ENCODE peak calls at places on chromosome 1, in ten cellular contexts. One of them, this sample, is unnamed. For H3K4me1, the result is how much of the 10 kb centered on the place peaks cover.

GRCh38 chr1:85314726-85315125 is 38.3 kb upstream of the BCL10 start:
- DNase-seq in colonic mucosa: no peak
- DNase-seq in IMR-90: peak
- DNase-seq in small intestine: no peak
- DNase-seq in heart left ventricle: no peak
- DNase-seq in CD4-positive, alpha-beta memory T cell: no peak
- DNase-seq in tibial artery: no peak
- DNase-seq in psoas muscle: no peak
- DNase-seq in right lobe of liver: no peak
- DNase-seq in tibial nerve: no peak
- DNase-seq in this sample: no peak

GRCh38 chr1:23545851-23546250 is 13.4 kb downstream of the ID3 start:
- DNase-seq in colonic mucosa: peak
- DNase-seq in IMR-90: no peak
- DNase-seq in small intestine: no peak
- DNase-seq in heart left ventricle: no peak
- DNase-seq in CD4-positive, alpha-beta memory T cell: no peak
- DNase-seq in tibial artery: no peak
- DNase-seq in psoas muscle: no peak
- DNase-seq in right lobe of liver: no peak
- DNase-seq in tibial nerve: no peak
- DNase-seq in this sample: no peak

GRCh38 chr1:47616906-47617305 is 179.1 kb downstream of the FOXD2 start:
- DNase-seq in colonic mucosa: peak
- DNase-seq in IMR-90: no peak
- DNase-seq in small intestine: no peak
- DNase-seq in heart left ventricle: no peak
- DNase-seq in CD4-positive, alpha-beta memory T cell: no peak
- DNase-seq in tibial artery: peak
- DNase-seq in psoas muscle: no peak
- DNase-seq in right lobe of liver: no peak
- DNase-seq in tibial nerve: no peak
- DNase-seq in this sample: no peak

GRCh38 chr1:175968486-175969182 is 225.2 kb upstream of the TNR start:
- DNase-seq in colonic mucosa: no peak
- DNase-seq in IMR-90: peak
- DNase-seq in small intestine: no peak
- DNase-seq in heart left ventricle: no peak
- DNase-seq in CD4-positive, alpha-beta memory T cell: no peak
- DNase-seq in tibial artery: no peak
- DNase-seq in psoas muscle: no peak
- DNase-seq in right lobe of liver: no peak
- DNase-seq in tibial nerve: no peak
- DNase-seq in this sample: no peak

GRCh38 chr1:25503551-25504426 is 39.6 kb upstream of the LDLRAP1 start:
- DNase-seq in colonic mucosa: peak
- DNase-seq in IMR-90: no peak
- DNase-seq in small intestine: peak
- DNase-seq in heart left ventricle: peak
- DNase-seq in CD4-positive, alpha-beta memory T cell: peak
- DNase-seq in tibial artery: peak
- DNase-seq in psoas muscle: peak
- DNase-seq in right lobe of liver: peak
- DNase-seq in tibial nerve: no peak
- DNase-seq in this sample: peak

GRCh38 chr1:205434738-205435137 is 12.9 kb upstream of the LEMD1 start:
- DNase-seq in colonic mucosa: no peak
- DNase-seq in IMR-90: no peak
- DNase-seq in small intestine: peak
- DNase-seq in heart left ventricle: no peak
- DNase-seq in CD4-positive, alpha-beta memory T cell: no peak
- DNase-seq in tibial artery: no peak
- DNase-seq in psoas muscle: no peak
- DNase-seq in right lobe of liver: no peak
- DNase-seq in tibial nerve: no peak
- DNase-seq in this sample: no peak

GRCh38 chr1:202144510-202145324 is at the start of gene ARL8A:
- DNase-seq in colonic mucosa: peak
- DNase-seq in IMR-90: peak
- DNase-seq in small intestine: peak
- DNase-seq in heart left ventricle: peak
- DNase-seq in CD4-positive, alpha-beta memory T cell: peak
- DNase-seq in tibial artery: peak
- DNase-seq in psoas muscle: peak
- DNase-seq in right lobe of liver: peak
- DNase-seq in tibial nerve: peak
- DNase-seq in this sample: peak

GRCh38 chr1:34645919-34646318 is 108.9 kb upstream of the GJB5 start:
- DNase-seq in colonic mucosa: no peak
- DNase-seq in IMR-90: no peak
- DNase-seq in small intestine: no peak
- DNase-seq in heart left ventricle: no peak
- DNase-seq in CD4-positive, alpha-beta memory T cell: no peak
- DNase-seq in tibial artery: no peak
- DNase-seq in psoas muscle: no peak
- DNase-seq in right lobe of liver: no peak
- DNase-seq in tibial nerve: no peak
- DNase-seq in this sample: no peak

GRCh38 chr1:206905295-206906164 is 8.3 kb downstream of the IL24 start:
- DNase-seq in colonic mucosa: no peak
- DNase-seq in IMR-90: peak
- DNase-seq in small intestine: no peak
- DNase-seq in heart left ventricle: no peak
- DNase-seq in CD4-positive, alpha-beta memory T cell: no peak
- DNase-seq in tibial artery: peak
- DNase-seq in psoas muscle: no peak
- DNase-seq in right lobe of liver: no peak
- DNase-seq in tibial nerve: no peak
- DNase-seq in this sample: no peak

GRCh38 chr1:28526886-28527285 is 21.0 kb downstream of the RCC1 start:
- DNase-seq in colonic mucosa: no peak
- DNase-seq in IMR-90: no peak
- DNase-seq in small intestine: no peak
- DNase-seq in heart left ventricle: no peak
- DNase-seq in CD4-positive, alpha-beta memory T cell: no peak
- DNase-seq in tibial artery: no peak
- DNase-seq in psoas muscle: no peak
- DNase-seq in right lobe of liver: no peak
- DNase-seq in tibial nerve: no peak
- DNase-seq in this sample: no peak

GRCh38 chr1:228143480-228144212 is 3.6 kb downstream of the GUK1 start:
- DNase-seq in colonic mucosa: no peak
- DNase-seq in IMR-90: no peak
- DNase-seq in small intestine: no peak
- DNase-seq in heart left ventricle: no peak
- DNase-seq in CD4-positive, alpha-beta memory T cell: no peak
- DNase-seq in tibial artery: no peak
- DNase-seq in psoas muscle: no peak
- DNase-seq in right lobe of liver: peak
- DNase-seq in tibial nerve: no peak
- DNase-seq in this sample: no peak

GRCh38 chr1:228141082-228141870 is 1.2 kb downstream of the GUK1 start:
- DNase-seq in colonic mucosa: peak
- DNase-seq in IMR-90: peak
- DNase-seq in small intestine: peak
- DNase-seq in heart left ventricle: peak
- DNase-seq in CD4-positive, alpha-beta memory T cell: peak
- DNase-seq in tibial artery: peak
- DNase-seq in psoas muscle: peak
- DNase-seq in right lobe of liver: peak
- DNase-seq in tibial nerve: peak
- DNase-seq in this sample: peak

GRCh38 chr1:228144213-228145049 is 4.4 kb downstream of the GUK1 start:
- DNase-seq in colonic mucosa: no peak
- DNase-seq in IMR-90: no peak
- DNase-seq in small intestine: no peak
- DNase-seq in heart left ventricle: no peak
- DNase-seq in CD4-positive, alpha-beta memory T cell: no peak
- DNase-seq in tibial artery: no peak
- DNase-seq in psoas muscle: no peak
- DNase-seq in right lobe of liver: peak
- DNase-seq in tibial nerve: no peak
- DNase-seq in this sample: no peak

GRCh38 chr1:228141871-228142615 is 2.0 kb downstream of the GUK1 start:
- DNase-seq in colonic mucosa: no peak
- DNase-seq in IMR-90: peak
- DNase-seq in small intestine: peak
- DNase-seq in heart left ventricle: peak
- DNase-seq in CD4-positive, alpha-beta memory T cell: no peak
- DNase-seq in tibial artery: peak
- DNase-seq in psoas muscle: no peak
- DNase-seq in right lobe of liver: peak
- DNase-seq in tibial nerve: no peak
- DNase-seq in this sample: no peak

GRCh38 chr1:228142616-228143203 is 2.6 kb downstream of the GUK1 start:
- DNase-seq in colonic mucosa: no peak
- DNase-seq in IMR-90: no peak
- DNase-seq in small intestine: no peak
- DNase-seq in heart left ventricle: no peak
- DNase-seq in CD4-positive, alpha-beta memory T cell: no peak
- DNase-seq in tibial artery: no peak
- DNase-seq in psoas muscle: no peak
- DNase-seq in right lobe of liver: no peak
- DNase-seq in tibial nerve: no peak
- DNase-seq in this sample: no peak
- H3K4me1 ChIP-seq in colonic mucosa: under half
- H3K4me1 ChIP-seq in IMR-90: under half
- H3K4me1 ChIP-seq in small intestine: under half
- H3K4me1 ChIP-seq in heart left ventricle: under half
- H3K4me1 ChIP-seq in CD4-positive, alpha-beta memory T cell: half or more
- H3K4me1 ChIP-seq in tibial artery: half or more
- H3K4me1 ChIP-seq in psoas muscle: under half
- H3K4me1 ChIP-seq in right lobe of liver: under half
- H3K4me1 ChIP-seq in tibial nerve: under half
- H3K4me1 ChIP-seq in this sample: half or more

DNA sequence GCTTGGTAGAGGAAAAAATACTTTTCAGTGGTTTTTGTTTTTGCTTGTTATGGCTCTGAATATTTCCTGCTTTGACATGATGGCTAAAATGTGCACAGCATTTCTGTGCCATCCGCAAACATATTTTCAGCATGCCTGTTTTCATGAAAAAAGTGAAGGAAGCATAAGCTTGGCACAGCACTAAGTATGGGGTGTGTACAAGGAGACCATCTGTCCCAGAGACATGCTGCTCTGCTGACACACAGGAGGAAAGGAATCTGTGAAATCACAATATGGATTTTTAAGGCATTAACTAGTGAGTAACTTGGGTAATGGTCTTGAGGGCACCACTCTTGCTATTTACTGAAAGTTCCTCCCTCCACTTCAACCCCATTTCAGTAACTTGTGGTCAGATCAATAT is 595.6 kb downstream of the RWDD3 start:
- DNase-seq in colonic mucosa: no peak
- DNase-seq in IMR-90: no peak
- DNase-seq in small intestine: no peak
- DNase-seq in heart left ventricle: no peak
- DNase-seq in CD4-positive, alpha-beta memory T cell: no peak
- DNase-seq in tibial artery: no peak
- DNase-seq in psoas muscle: no peak
- DNase-seq in right lobe of liver: no peak
- DNase-seq in tibial nerve: no peak
- DNase-seq in this sample: no peak
- H3K4me3 ChIP-seq in colonic mucosa: no peak
- H3K4me3 ChIP-seq in IMR-90: no peak
- H3K4me3 ChIP-seq in small intestine: no peak
- H3K4me3 ChIP-seq in heart left ventricle: no peak
- H3K4me3 ChIP-seq in CD4-positive, alpha-beta memory T cell: no peak
- H3K4me3 ChIP-seq in tibial artery: no peak
- H3K4me3 ChIP-seq in psoas muscle: no peak
- H3K4me3 ChIP-seq in right lobe of liver: no peak
- H3K4me3 ChIP-seq in tibial nerve: no peak
- H3K4me3 ChIP-seq in this sample: no peak

GRCh38 chr1:162177126-162177525 is 107.6 kb downstream of the NOS1AP start:
- DNase-seq in colonic mucosa: no peak
- DNase-seq in IMR-90: no peak
- DNase-seq in small intestine: no peak
- DNase-seq in heart left ventricle: no peak
- DNase-seq in CD4-positive, alpha-beta memory T cell: no peak
- DNase-seq in tibial artery: no peak
- DNase-seq in psoas muscle: no peak
- DNase-seq in right lobe of liver: no peak
- DNase-seq in tibial nerve: no peak
- DNase-seq in this sample: no peak
- H3K4me1 ChIP-seq in colonic mucosa: under half
- H3K4me1 ChIP-seq in IMR-90: under half
- H3K4me1 ChIP-seq in small intestine: under half
- H3K4me1 ChIP-seq in heart left ventricle: under half
- H3K4me1 ChIP-seq in CD4-positive, alpha-beta memory T cell: under half
- H3K4me1 ChIP-seq in tibial artery: under half
- H3K4me1 ChIP-seq in psoas muscle: under half
- H3K4me1 ChIP-seq in right lobe of liver: under half
- H3K4me1 ChIP-seq in tibial nerve: under half
- H3K4me1 ChIP-seq in this sample: under half

DNA sequence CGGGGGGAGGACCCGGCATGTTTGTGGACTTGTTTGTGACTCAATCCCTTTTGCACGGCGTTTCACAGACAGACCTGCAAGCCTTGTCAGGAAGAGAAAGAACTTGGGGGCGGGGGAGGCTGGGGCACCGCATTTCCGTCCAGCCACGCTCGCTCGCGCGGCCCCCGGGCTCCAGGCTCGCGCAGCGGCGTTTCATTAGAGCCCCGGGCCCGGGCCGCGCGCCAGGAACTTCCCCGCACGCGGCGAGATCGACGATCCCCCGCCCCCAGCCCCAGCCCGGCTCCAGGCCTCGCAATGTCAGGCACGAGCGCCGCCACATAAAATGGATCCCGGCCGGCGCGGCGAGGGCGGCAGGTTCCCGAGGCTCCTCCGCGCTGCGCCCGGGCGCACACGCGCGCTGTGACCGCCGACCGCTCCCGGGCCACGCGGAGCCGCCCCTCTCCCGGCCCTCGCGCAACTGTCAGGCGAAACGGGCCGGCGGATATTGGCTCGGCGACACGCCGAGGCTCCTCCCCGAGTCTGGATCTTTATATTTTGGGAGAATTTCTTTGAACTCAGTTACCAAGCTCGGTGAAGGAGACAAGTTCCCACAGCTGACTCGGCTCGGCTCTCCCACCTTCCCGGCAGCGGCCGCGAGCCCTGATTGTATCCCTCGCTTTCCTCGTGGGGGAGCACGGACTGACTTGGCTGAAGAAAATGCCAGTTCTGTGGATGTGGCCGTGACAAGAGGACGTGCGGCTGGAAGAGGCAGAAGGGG is at the start of gene KIF26B:
- DNase-seq in colonic mucosa: peak
- DNase-seq in IMR-90: peak
- DNase-seq in small intestine: peak
- DNase-seq in heart left ventricle: peak
- DNase-seq in CD4-positive, alpha-beta memory T cell: no peak
- DNase-seq in tibial artery: no peak
- DNase-seq in psoas muscle: no peak
- DNase-seq in right lobe of liver: no peak
- DNase-seq in tibial nerve: no peak
- DNase-seq in this sample: peak
- H3K4me3 ChIP-seq in colonic mucosa: peak
- H3K4me3 ChIP-seq in IMR-90: peak
- H3K4me3 ChIP-seq in small intestine: peak
- H3K4me3 ChIP-seq in heart left ventricle: peak
- H3K4me3 ChIP-seq in CD4-positive, alpha-beta memory T cell: peak
- H3K4me3 ChIP-seq in tibial artery: peak
- H3K4me3 ChIP-seq in psoas muscle: peak
- H3K4me3 ChIP-seq in right lobe of liver: peak
- H3K4me3 ChIP-seq in tibial nerve: peak
- H3K4me3 ChIP-seq in this sample: peak